ENCODE peak calls at places on chromosomes 12 and 14, in nine cellular contexts. One of them, this sample, is unnamed. For H3K4me1, the result is how much of the 10 kb centered on the place peaks cover.

GRCh38 chr14:71800878-71801277 is 131.4 kb upstream of the RGS6 start:
- DNase-seq in IMR-90: no peak
- DNase-seq in lower lobe of right lung: no peak
- DNase-seq in esophagus squamous epithelium: no peak
- DNase-seq in naive thymus-derived CD4-positive, alpha-beta T cell: no peak
- DNase-seq in aorta: no peak
- DNase-seq in MM.1S: no peak
- DNase-seq in ovary: no peak
- DNase-seq in adrenal gland: no peak
- DNase-seq in this sample: no peak

GRCh38 chr12:95551305-95551704 is at the start of gene USP44:
- DNase-seq in esophagus squamous epithelium: no peak
- DNase-seq in lower lobe of right lung: no peak
- DNase-seq in MM.1S: no peak
- DNase-seq in ovary: no peak
- DNase-seq in IMR-90: no peak
- DNase-seq in naive thymus-derived CD4-positive, alpha-beta T cell: no peak
- DNase-seq in aorta: no peak
- DNase-seq in adrenal gland: no peak
- DNase-seq in this sample: no peak

GRCh38 chr12:58888131-58888783 is 32.0 kb downstream of the LRIG3 start:
- DNase-seq in MM.1S: no peak
- DNase-seq in lower lobe of right lung: no peak
- DNase-seq in aorta: no peak
- DNase-seq in ovary: peak
- DNase-seq in IMR-90: peak
- DNase-seq in naive thymus-derived CD4-positive, alpha-beta T cell: no peak
- DNase-seq in esophagus squamous epithelium: no peak
- DNase-seq in adrenal gland: peak
- DNase-seq in this sample: no peak

GRCh38 chr12:68451261-68452091 is 119.3 kb upstream of the MDM1 start:
- DNase-seq in naive thymus-derived CD4-positive, alpha-beta T cell: peak
- DNase-seq in aorta: no peak
- DNase-seq in MM.1S: peak
- DNase-seq in ovary: peak
- DNase-seq in esophagus squamous epithelium: no peak
- DNase-seq in adrenal gland: peak
- DNase-seq in IMR-90: peak
- DNase-seq in lower lobe of right lung: no peak
- DNase-seq in this sample: no peak

GRCh38 chr12:13234045-13234641 is 37.6 kb downstream of the EMP1 start:
- DNase-seq in adrenal gland: peak
- DNase-seq in lower lobe of right lung: no peak
- DNase-seq in MM.1S: peak
- DNase-seq in esophagus squamous epithelium: no peak
- DNase-seq in aorta: no peak
- DNase-seq in IMR-90: peak
- DNase-seq in naive thymus-derived CD4-positive, alpha-beta T cell: peak
- DNase-seq in ovary: no peak
- DNase-seq in this sample: no peak

GRCh38 chr12:104823985-104824441 is 134.1 kb downstream of the SLC41A2 start:
- DNase-seq in ovary: no peak
- DNase-seq in IMR-90: no peak
- DNase-seq in naive thymus-derived CD4-positive, alpha-beta T cell: no peak
- DNase-seq in adrenal gland: no peak
- DNase-seq in aorta: no peak
- DNase-seq in MM.1S: no peak
- DNase-seq in esophagus squamous epithelium: no peak
- DNase-seq in lower lobe of right lung: peak
- DNase-seq in this sample: peak

GRCh38 chr14:23002592-23002991 is 7.4 kb downstream of the C14orf93 start:
- DNase-seq in ovary: no peak
- DNase-seq in lower lobe of right lung: no peak
- DNase-seq in esophagus squamous epithelium: no peak
- DNase-seq in MM.1S: no peak
- DNase-seq in naive thymus-derived CD4-positive, alpha-beta T cell: no peak
- DNase-seq in adrenal gland: no peak
- DNase-seq in IMR-90: no peak
- DNase-seq in aorta: no peak
- DNase-seq in this sample: no peak

GRCh38 chr12:33253123-33253522 is 186.5 kb downstream of the SYT10 start:
- DNase-seq in ovary: no peak
- DNase-seq in MM.1S: no peak
- DNase-seq in lower lobe of right lung: no peak
- DNase-seq in esophagus squamous epithelium: no peak
- DNase-seq in adrenal gland: no peak
- DNase-seq in aorta: no peak
- DNase-seq in naive thymus-derived CD4-positive, alpha-beta T cell: no peak
- DNase-seq in IMR-90: no peak
- DNase-seq in this sample: no peak

GRCh38 chr12:124379379-124379937 is 84.6 kb downstream of the RFLNA start:
- DNase-seq in ovary: no peak
- DNase-seq in adrenal gland: no peak
- DNase-seq in esophagus squamous epithelium: no peak
- DNase-seq in naive thymus-derived CD4-positive, alpha-beta T cell: no peak
- DNase-seq in IMR-90: no peak
- DNase-seq in MM.1S: no peak
- DNase-seq in aorta: no peak
- DNase-seq in lower lobe of right lung: no peak
- DNase-seq in this sample: no peak

GRCh38 chr14:21626491-21627230 is 8.1 kb downstream of the OR10G2 start:
- DNase-seq in MM.1S: no peak
- DNase-seq in adrenal gland: no peak
- DNase-seq in ovary: no peak
- DNase-seq in lower lobe of right lung: no peak
- DNase-seq in naive thymus-derived CD4-positive, alpha-beta T cell: no peak
- DNase-seq in aorta: no peak
- DNase-seq in esophagus squamous epithelium: no peak
- DNase-seq in IMR-90: peak
- DNase-seq in this sample: no peak

GRCh38 chr12:65953621-65954020 is 129.3 kb downstream of the HMGA2 start:
- DNase-seq in naive thymus-derived CD4-positive, alpha-beta T cell: no peak
- DNase-seq in adrenal gland: no peak
- DNase-seq in ovary: no peak
- DNase-seq in IMR-90: peak
- DNase-seq in esophagus squamous epithelium: no peak
- DNase-seq in MM.1S: no peak
- DNase-seq in aorta: no peak
- DNase-seq in lower lobe of right lung: no peak
- DNase-seq in this sample: no peak

GRCh38 chr12:124632510-124632909 is 65.1 kb upstream of the NCOR2 start:
- DNase-seq in esophagus squamous epithelium: no peak
- DNase-seq in aorta: no peak
- DNase-seq in lower lobe of right lung: no peak
- DNase-seq in IMR-90: no peak
- DNase-seq in ovary: no peak
- DNase-seq in naive thymus-derived CD4-positive, alpha-beta T cell: no peak
- DNase-seq in adrenal gland: no peak
- DNase-seq in MM.1S: no peak
- DNase-seq in this sample: no peak

GRCh38 chr14:53180272-53181221 is 27.4 kb upstream of the DDHD1 start:
- DNase-seq in ovary: no peak
- DNase-seq in IMR-90: peak
- DNase-seq in naive thymus-derived CD4-positive, alpha-beta T cell: peak
- DNase-seq in lower lobe of right lung: no peak
- DNase-seq in esophagus squamous epithelium: no peak
- DNase-seq in adrenal gland: no peak
- DNase-seq in MM.1S: no peak
- DNase-seq in aorta: no peak
- DNase-seq in this sample: no peak

DNA sequence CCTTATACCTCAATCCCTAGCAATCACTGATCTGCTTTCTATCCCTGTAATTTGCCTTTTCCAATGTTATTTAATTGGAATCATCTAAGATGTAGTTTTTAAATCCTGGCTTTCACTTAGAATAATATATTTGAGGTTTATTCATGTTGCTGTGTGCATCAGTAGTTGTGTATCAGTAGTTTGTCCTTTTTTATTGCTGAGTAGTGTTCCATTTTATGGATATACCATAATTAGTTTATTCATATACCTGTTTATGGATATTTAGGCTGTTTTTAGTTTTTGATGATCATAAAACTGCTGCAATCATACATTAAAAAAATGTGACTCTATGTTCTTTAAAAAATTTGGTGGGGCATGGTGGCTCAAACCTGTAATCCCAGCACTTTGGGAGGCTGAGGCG is 43.7 kb downstream of the FUT8 start:
- DNase-seq in naive thymus-derived CD4-positive, alpha-beta T cell: no peak
- DNase-seq in adrenal gland: no peak
- DNase-seq in IMR-90: no peak
- DNase-seq in esophagus squamous epithelium: no peak
- DNase-seq in ovary: no peak
- DNase-seq in MM.1S: no peak
- DNase-seq in lower lobe of right lung: no peak
- DNase-seq in aorta: no peak
- DNase-seq in this sample: no peak
- H3K4me1 ChIP-seq in naive thymus-derived CD4-positive, alpha-beta T cell: under half
- H3K4me1 ChIP-seq in adrenal gland: under half
- H3K4me1 ChIP-seq in IMR-90: under half
- H3K4me1 ChIP-seq in esophagus squamous epithelium: under half
- H3K4me1 ChIP-seq in ovary: under half
- H3K4me1 ChIP-seq in MM.1S: under half
- H3K4me1 ChIP-seq in lower lobe of right lung: under half
- H3K4me1 ChIP-seq in aorta: under half
- H3K4me1 ChIP-seq in this sample: under half

GRCh38 chr14:87153901-87154300 is 839.1 kb downstream of the GALC start:
- DNase-seq in aorta: no peak
- DNase-seq in MM.1S: no peak
- DNase-seq in lower lobe of right lung: no peak
- DNase-seq in esophagus squamous epithelium: no peak
- DNase-seq in adrenal gland: no peak
- DNase-seq in IMR-90: peak
- DNase-seq in naive thymus-derived CD4-positive, alpha-beta T cell: no peak
- DNase-seq in ovary: no peak
- DNase-seq in this sample: no peak

GRCh38 chr14:87156878-87157277 is 836.1 kb downstream of the GALC start:
- DNase-seq in IMR-90: no peak
- DNase-seq in lower lobe of right lung: no peak
- DNase-seq in adrenal gland: no peak
- DNase-seq in esophagus squamous epithelium: no peak
- DNase-seq in ovary: no peak
- DNase-seq in naive thymus-derived CD4-positive, alpha-beta T cell: no peak
- DNase-seq in MM.1S: no peak
- DNase-seq in aorta: no peak
- DNase-seq in this sample: no peak

GRCh38 chr14:87152701-87153100 is 840.3 kb downstream of the GALC start:
- DNase-seq in ovary: no peak
- DNase-seq in IMR-90: no peak
- DNase-seq in naive thymus-derived CD4-positive, alpha-beta T cell: no peak
- DNase-seq in lower lobe of right lung: no peak
- DNase-seq in esophagus squamous epithelium: no peak
- DNase-seq in MM.1S: peak
- DNase-seq in adrenal gland: no peak
- DNase-seq in aorta: no peak
- DNase-seq in this sample: no peak

GRCh38 chr14:87153391-87153790 is 839.6 kb downstream of the GALC start:
- DNase-seq in IMR-90: no peak
- DNase-seq in ovary: no peak
- DNase-seq in MM.1S: no peak
- DNase-seq in lower lobe of right lung: no peak
- DNase-seq in adrenal gland: no peak
- DNase-seq in esophagus squamous epithelium: no peak
- DNase-seq in naive thymus-derived CD4-positive, alpha-beta T cell: no peak
- DNase-seq in aorta: no peak
- DNase-seq in this sample: no peak

GRCh38 chr14:87155850-87156491 is 837.0 kb downstream of the GALC start:
- DNase-seq in lower lobe of right lung: no peak
- DNase-seq in adrenal gland: no peak
- DNase-seq in MM.1S: no peak
- DNase-seq in aorta: no peak
- DNase-seq in ovary: no peak
- DNase-seq in IMR-90: no peak
- DNase-seq in naive thymus-derived CD4-positive, alpha-beta T cell: no peak
- DNase-seq in esophagus squamous epithelium: no peak
- DNase-seq in this sample: no peak
- H3K27ac ChIP-seq in lower lobe of right lung: no peak
- H3K27ac ChIP-seq in adrenal gland: no peak
- H3K27ac ChIP-seq in MM.1S: no peak
- H3K27ac ChIP-seq in aorta: no peak
- H3K27ac ChIP-seq in ovary: no peak
- H3K27ac ChIP-seq in IMR-90: no peak
- H3K27ac ChIP-seq in naive thymus-derived CD4-positive, alpha-beta T cell: no peak
- H3K27ac ChIP-seq in esophagus squamous epithelium: no peak
- H3K27ac ChIP-seq in this sample: no peak

DNA sequence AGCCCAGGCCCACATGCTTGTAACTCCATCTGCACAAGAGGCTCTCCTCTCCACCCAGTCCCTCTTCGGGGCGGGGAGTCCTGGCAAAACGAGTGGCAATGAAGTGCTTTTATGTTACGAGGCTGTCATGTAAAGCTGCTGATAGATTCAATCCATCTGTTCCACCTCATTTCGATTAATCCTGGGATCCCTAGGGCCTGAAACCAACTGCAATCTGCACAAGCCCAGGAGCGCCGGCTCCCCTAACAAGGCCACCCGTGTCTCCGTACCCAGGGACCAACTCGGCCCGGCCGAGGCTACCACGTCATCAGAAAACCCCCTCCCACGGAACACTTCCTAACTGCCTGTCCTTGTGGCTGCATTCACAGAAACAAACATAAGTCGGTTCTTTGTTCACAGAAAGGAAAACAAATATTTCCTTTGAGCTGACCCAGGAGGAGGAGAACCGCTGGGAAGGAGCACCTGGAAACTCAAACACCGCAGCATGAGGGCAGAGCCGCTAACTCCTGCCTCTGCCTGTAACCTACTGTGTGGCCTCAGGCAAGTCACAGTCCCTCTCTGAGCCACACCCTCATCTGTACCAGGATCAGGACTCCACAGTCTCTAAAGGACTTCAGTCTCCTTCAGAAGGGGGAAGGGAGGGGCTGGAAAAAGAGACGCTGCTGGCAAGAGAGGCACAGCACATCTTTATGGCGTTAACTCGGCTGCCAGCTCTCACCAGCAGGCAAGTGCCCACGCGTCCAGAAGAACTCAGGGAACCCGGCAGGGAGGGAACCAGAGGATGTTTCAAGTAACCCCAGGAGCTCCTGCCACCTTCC is 47.8 kb downstream of the CCDC88C start:
- DNase-seq in aorta: no peak
- DNase-seq in esophagus squamous epithelium: no peak
- DNase-seq in lower lobe of right lung: no peak
- DNase-seq in MM.1S: peak
- DNase-seq in naive thymus-derived CD4-positive, alpha-beta T cell: no peak
- DNase-seq in adrenal gland: no peak
- DNase-seq in ovary: no peak
- DNase-seq in IMR-90: no peak
- DNase-seq in this sample: no peak
- H3K4me1 ChIP-seq in aorta: under half
- H3K4me1 ChIP-seq in esophagus squamous epithelium: half or more
- H3K4me1 ChIP-seq in lower lobe of right lung: half or more
- H3K4me1 ChIP-seq in MM.1S: half or more
- H3K4me1 ChIP-seq in naive thymus-derived CD4-positive, alpha-beta T cell: half or more
- H3K4me1 ChIP-seq in adrenal gland: under half
- H3K4me1 ChIP-seq in ovary: under half
- H3K4me1 ChIP-seq in IMR-90: under half
- H3K4me1 ChIP-seq in this sample: half or more

DNA sequence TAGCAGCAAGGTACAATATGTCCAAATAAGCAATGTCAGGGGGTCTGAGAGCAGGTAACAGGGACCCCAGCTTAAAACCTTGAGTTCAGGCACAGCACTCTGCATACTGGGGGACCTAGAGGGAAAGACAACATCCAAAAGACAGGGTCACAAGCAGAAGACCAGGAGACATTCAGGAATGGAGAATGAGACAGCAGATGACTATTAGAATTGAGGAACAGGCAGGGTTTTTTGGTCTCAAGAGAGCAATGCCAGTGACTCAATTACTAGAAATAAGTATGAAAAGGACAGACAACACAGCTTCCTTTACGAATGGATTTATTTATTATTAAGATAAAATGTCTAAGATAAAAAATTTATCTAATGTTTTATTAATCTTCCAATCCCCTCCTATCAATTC is 223.0 kb downstream of the PTPRO start:
- DNase-seq in esophagus squamous epithelium: no peak
- DNase-seq in lower lobe of right lung: no peak
- DNase-seq in IMR-90: no peak
- DNase-seq in ovary: no peak
- DNase-seq in aorta: no peak
- DNase-seq in MM.1S: no peak
- DNase-seq in naive thymus-derived CD4-positive, alpha-beta T cell: no peak
- DNase-seq in adrenal gland: no peak
- DNase-seq in this sample: no peak
- H3K27ac ChIP-seq in esophagus squamous epithelium: no peak
- H3K27ac ChIP-seq in lower lobe of right lung: peak
- H3K27ac ChIP-seq in IMR-90: no peak
- H3K27ac ChIP-seq in ovary: no peak
- H3K27ac ChIP-seq in aorta: peak
- H3K27ac ChIP-seq in MM.1S: no peak
- H3K27ac ChIP-seq in naive thymus-derived CD4-positive, alpha-beta T cell: peak
- H3K27ac ChIP-seq in adrenal gland: no peak
- H3K27ac ChIP-seq in this sample: peak

This sample was measured in spleen.